ENCODE peak calls at places on chromosomes 1 and 21, in nine cellular contexts. W, R, G, V, F, N, U, Z and K are unnamed samples.

GRCh38 chr1:230337266-230337665 is 88.9 kb downstream of the PGBD5 start:
- DNase-seq in F (no peak), U (no peak), Z (no peak), V (no peak), N (no peak), R (no peak), W (no peak), G (no peak), K (no peak)

GRCh38 chr1:17097787-17098186 is 21.5 kb downstream of the PADI2 start:
- DNase-seq in F (no peak), G (no peak), U (no peak), Z (no peak), R (no peak), N (no peak), V (no peak), W (no peak), K (no peak)

GRCh38 chr1:24795236-24795635 is 50.0 kb downstream of the CLIC4 start:
- DNase-seq in V (no peak), U (no peak), W (no peak), R (no peak), Z (no peak), G (no peak), F (no peak), N (no peak), K (peak)

GRCh38 chr21:29080454-29080930 is 7.0 kb upstream of the CCT8 start:
- DNase-seq in W (no peak), G (no peak), R (no peak), F (no peak), V (no peak), N (no peak), Z (peak), U (no peak), K (no peak)

GRCh38 chr1:221031015-221031889 is 152.0 kb downstream of the HLX start:
- DNase-seq in G (no peak), R (no peak), U (no peak), N (no peak), F (no peak), V (no peak), W (no peak), Z (no peak), K (no peak)

GRCh38 chr21:38671716-38672115 is 134.0 kb upstream of the ETS2 start:
- DNase-seq in F (no peak), Z (no peak), N (no peak), U (no peak), V (no peak), G (no peak), W (no peak), R (no peak), K (peak)

GRCh38 chr1:30822966-30823581 is 65.5 kb upstream of the LAPTM5 start:
- DNase-seq in Z (no peak), N (no peak), W (no peak), V (no peak), G (no peak), R (no peak), U (no peak), F (no peak), K (peak)

GRCh38 chr1:7479544-7479943 is 291.6 kb upstream of the VAMP3 start:
- DNase-seq in G (no peak), Z (no peak), R (no peak), F (no peak), U (no peak), V (no peak), N (no peak), W (no peak), K (no peak)

GRCh38 chr1:6586404-6586816 is 6.6 kb downstream of the ZBTB48 start:
- DNase-seq in W (no peak), F (no peak), V (no peak), G (no peak), Z (no peak), N (no peak), U (no peak), R (no peak), K (no peak)

GRCh38 chr1:110581637-110582036 is 24.5 kb downstream of the KCNA2 start:
- DNase-seq in V (no peak), W (no peak), R (no peak), Z (no peak), U (no peak), N (no peak), G (no peak), F (no peak), K (no peak)

GRCh38 chr1:25727819-25728286 is 72.1 kb upstream of the SELENON start:
- DNase-seq in Z (peak), R (peak), V (no peak), W (no peak), N (peak), G (peak), U (no peak), F (no peak), K (peak)

GRCh38 chr1:12075195-12076114 is 12.4 kb downstream of the TNFRSF8 start:
- DNase-seq in U (no peak), F (no peak), Z (no peak), V (no peak), N (no peak), R (peak), W (no peak), G (peak), K (peak)

GRCh38 chr21:46255166-46255565 is 26.6 kb upstream of the LSS start:
- DNase-seq in U (no peak), R (no peak), Z (no peak), W (no peak), G (no peak), V (no peak), F (no peak), N (no peak), K (no peak)

GRCh38 chr21:44533891-44534627 is 5.9 kb downstream of the KRTAP10-1 start:
- DNase-seq in F (no peak), U (no peak), R (no peak), V (no peak), W (no peak), Z (no peak), G (no peak), N (peak), K (no peak)

GRCh38 chr1:94120983-94121382 is at the start of gene ABCA4:
- DNase-seq in F (no peak), R (no peak), V (no peak), Z (no peak), W (no peak), G (no peak), N (no peak), U (no peak), K (no peak)

GRCh38 chr1:55272994-55273393 is 57.8 kb upstream of the USP24 start:
- DNase-seq in V (no peak), F (no peak), G (no peak), N (no peak), W (no peak), R (no peak), U (no peak), Z (no peak), K (no peak)

GRCh38 chr1:22333516-22334121 is 118.0 kb upstream of the ZBTB40 start:
- DNase-seq in F (no peak), N (no peak), W (no peak), V (no peak), U (no peak), G (no peak), R (no peak), Z (no peak), K (no peak)

GRCh38 chr21:41366522-41367151 is 4.8 kb downstream of the MX2 start:
- DNase-seq in R (no peak), W (no peak), G (peak), Z (peak), U (no peak), N (peak), F (no peak), V (no peak), K (peak)

GRCh38 chr1:51482881-51483280 is 36.2 kb downstream of the EPS15 start:
- DNase-seq in R (no peak), Z (no peak), W (no peak), U (no peak), N (no peak), G (no peak), V (no peak), F (no peak), K (peak)

GRCh38 chr1:152585586-152585985 is 5.3 kb upstream of the LCE3D start:
- DNase-seq in N (no peak), R (no peak), Z (no peak), W (no peak), F (no peak), U (no peak), G (no peak), V (no peak), K (no peak)

GRCh38 chr21:44425895-44426662 is 29.2 kb upstream of the LRRC3 start:
- DNase-seq in N (no peak), W (no peak), V (no peak), G (no peak), Z (no peak), R (no peak), F (no peak), U (no peak), K (no peak)

GRCh38 chr1:30724175-30724574 is 790 bp upstream of the MATN1 start:
- DNase-seq in V (no peak), N (no peak), F (no peak), Z (no peak), U (no peak), W (no peak), R (no peak), G (no peak), K (no peak)

GRCh38 chr1:25810341-25811299 is 9.1 kb upstream of the MTFR1L start:
- DNase-seq in N (peak), U (peak), F (peak), G (peak), R (peak), V (peak), Z (peak), W (peak), K (peak)

GRCh38 chr21:33265664-33266049 is 510 bp upstream of the IL10RB start:
- DNase-seq in F (no peak), V (no peak), W (no peak), U (no peak), R (no peak), N (peak), Z (no peak), G (no peak), K (no peak)

GRCh38 chr1:212791261-212791675 is 309 bp downstream of the NSL1 start:
- DNase-seq in U (no peak), N (no peak), Z (no peak), V (no peak), G (peak), R (no peak), F (no peak), W (no peak), K (peak)

GRCh38 chr21:46191257-46191685 is 7.0 kb upstream of the SPATC1L start:
- DNase-seq in F (no peak), G (peak), N (no peak), R (no peak), U (no peak), Z (no peak), V (no peak), W (no peak), K (peak)

GRCh38 chr1:43831866-43832654 is 101.5 kb upstream of the ARTN start:
- DNase-seq in W (no peak), N (no peak), V (no peak), G (no peak), F (no peak), R (no peak), Z (no peak), U (no peak), K (no peak)

GRCh38 chr1:60374537-60374936 is 301.0 kb upstream of the C1orf87 start:
- DNase-seq in U (no peak), W (no peak), N (no peak), R (no peak), F (no peak), G (no peak), Z (no peak), V (no peak), K (no peak)

GRCh38 chr1:6998267-6998666 is 213.0 kb downstream of the CAMTA1 start:
- DNase-seq in W (no peak), R (peak), N (peak), F (no peak), U (no peak), V (no peak), Z (no peak), G (no peak), K (no peak)

GRCh38 chr1:212605441-212605976 is 3.1 kb upstream of the ATF3 start:
- DNase-seq in R (no peak), W (no peak), N (no peak), U (no peak), V (no peak), F (no peak), G (no peak), Z (no peak), K (no peak)

GRCh38 chr21:17690078-17690494 is 77.4 kb upstream of the BTG3 start:
- DNase-seq in N (no peak), W (no peak), Z (no peak), R (no peak), F (no peak), U (no peak), G (no peak), V (no peak), K (no peak)